ENCODE peak calls at places on chromosome 18, in four cellular contexts. E is hypothalamus, T is glutamatergic neuron, W is mesenchymal stem cell. B is an unnamed sample.

GRCh38 chr18:46842583-46842982 is 74.7 kb downstream of the PIAS2 start:
- DNase-seq in E (no peak), T (no peak), W (no peak), B (no peak)

GRCh38 chr18:48409591-48410094 is 460 bp upstream of the ZBTB7C start:
- DNase-seq in E (peak; percentile 63), T (no peak), W (no peak), B (no peak)

GRCh38 chr18:33578371-33579146 is 540 bp downstream of the ASXL3 start:
- DNase-seq in E (peak; percentile 77), T (peak; percentile 68), W (peak; percentile 41), B (peak; percentile 51)

GRCh38 chr18:59272221-59272888 is 899 bp downstream of the RAX start:
- DNase-seq in E (no peak), T (no peak), W (no peak), B (no peak)

GRCh38 chr18:23259701-23260661 is 124.7 kb downstream of the CABLES1 start:
- DNase-seq in E (peak; percentile 26), T (peak; percentile 61), W (peak; percentile 88), B (no peak)

GRCh38 chr18:34933880-34934689 is 107.1 kb upstream of the MAPRE2 start:
- DNase-seq in E (no peak), T (no peak), W (no peak), B (no peak)

GRCh38 chr18:44812426-44812825 is 131.7 kb downstream of the SETBP1 start:
- DNase-seq in E (no peak), T (no peak), W (no peak), B (no peak)

GRCh38 chr18:33051397-33051796 is 278.6 kb upstream of the KLHL14 start:
- DNase-seq in E (no peak), T (no peak), W (peak; percentile 70), B (no peak)

GRCh38 chr18:37501136-37501535 is 64.5 kb downstream of the CELF4 start:
- DNase-seq in E (no peak), T (no peak), W (no peak), B (no peak)

GRCh38 chr18:48948112-48949050 is 2.4 kb downstream of the SMAD7 start:
- DNase-seq in E (peak; percentile 48), T (peak; percentile 59), W (peak; percentile 87), B (no peak)

GRCh38 chr18:35688757-35689156 is 107.2 kb downstream of the GALNT1 start:
- DNase-seq in E (no peak), T (no peak), W (no peak), B (no peak)

GRCh38 chr18:76558881-76559667 is 64.0 kb upstream of the ZNF516 start:
- DNase-seq in E (no peak), T (no peak), W (peak; percentile 51), B (no peak)